ENCODE peak calls at places on chromosomes 5 and 9, in ten cellular contexts. Q is stomach, P is H1, B is esophagus muscularis mucosa, Y is sigmoid colon, I is transverse colon, W is SK-N-SH, U is HepG2, V is suprapubic skin, D is K562. N is an unnamed sample.

GRCh38 chr5:133938039-133938821 is 30.2 kb downstream of the C5orf15 start:
- DNase-seq in U (no peak), Y (no peak), B (no peak), W (no peak), D (peak), I (no peak), Q (peak), V (peak), P (no peak), N (no peak)

GRCh38 chr5:150206076-150206779 is 16.4 kb downstream of the SLC6A7 start:
- DNase-seq in V (no peak), W (no peak), P (no peak), U (no peak), Q (no peak), Y (no peak), I (no peak), D (no peak), B (no peak), N (no peak)

GRCh38 chr5:91495699-91496098 is 112.6 kb upstream of the ARRDC3 start:
- DNase-seq in D (no peak), U (no peak), W (no peak), Q (no peak), B (no peak), I (no peak), Y (no peak), V (no peak), P (no peak), N (no peak)

GRCh38 chr9:133735894-133736293 is 2.3 kb downstream of the SARDH start:
- DNase-seq in B (no peak), V (no peak), Q (peak), Y (no peak), D (no peak), U (no peak), W (no peak), P (no peak), I (no peak), N (no peak)

GRCh38 chr9:4620046-4620765 is 41.9 kb upstream of the PLPP6 start:
- DNase-seq in B (no peak), Q (no peak), W (no peak), U (no peak), D (no peak), I (no peak), P (no peak), V (no peak), Y (no peak), N (no peak)

GRCh38 chr9:131666029-131666428 is 73.8 kb downstream of the RAPGEF1 start:
- DNase-seq in Q (no peak), B (no peak), V (no peak), W (no peak), Y (no peak), I (no peak), D (no peak), P (no peak), U (no peak), N (no peak)

GRCh38 chr5:157533011-157533481 is 42.5 kb downstream of the ADAM19 start:
- DNase-seq in D (no peak), I (no peak), W (no peak), V (no peak), Y (no peak), P (no peak), U (peak), Q (no peak), B (no peak), N (no peak)

GRCh38 chr9:35653611-35654010 is 2.9 kb upstream of the SIT1 start:
- DNase-seq in V (no peak), D (no peak), W (no peak), U (no peak), Y (no peak), I (no peak), P (no peak), Q (no peak), B (no peak), N (no peak)

GRCh38 chr5:179044765-179045164 is 15.4 kb upstream of the ZNF354C start:
- DNase-seq in B (no peak), V (no peak), W (no peak), P (no peak), I (no peak), Y (no peak), D (no peak), Q (no peak), U (no peak), N (no peak)

GRCh38 chr5:71601222-71602026 is 14.3 kb downstream of the MCCC2 start:
- DNase-seq in W (peak), Y (no peak), Q (peak), D (peak), I (peak), P (no peak), U (peak), B (no peak), V (no peak), N (peak)

GRCh38 chr5:159210306-159210722 is 961 bp upstream of the RNF145 start:
- DNase-seq in U (peak), B (no peak), I (peak), V (no peak), Q (no peak), P (no peak), D (peak), Y (no peak), W (peak), N (no peak)

GRCh38 chr9:135242406-135242805 is 154.9 kb downstream of the OLFM1 start:
- DNase-seq in U (no peak), I (no peak), W (no peak), B (no peak), P (no peak), V (no peak), D (no peak), Q (no peak), Y (peak), N (no peak)

GRCh38 chr9:137490532-137491186 is 31.5 kb upstream of the NSMF start:
- DNase-seq in Q (no peak), Y (no peak), D (no peak), W (no peak), U (no peak), V (no peak), P (no peak), B (no peak), I (no peak), N (no peak)

GRCh38 chr5:17218353-17219005 is 1.0 kb downstream of the BASP1 start:
- DNase-seq in I (peak), W (peak), V (no peak), Q (no peak), U (no peak), B (no peak), Y (no peak), D (no peak), P (no peak), N (no peak)

GRCh38 chr5:13930721-13931246 is 13.7 kb downstream of the DNAH5 start:
- DNase-seq in Q (no peak), D (no peak), W (no peak), B (no peak), I (no peak), V (no peak), Y (no peak), U (no peak), P (no peak), N (no peak)

GRCh38 chr9:4689013-4689412 is 9.6 kb downstream of the CDC37L1 start:
- DNase-seq in B (no peak), Q (no peak), I (no peak), W (no peak), V (no peak), Y (no peak), D (no peak), U (no peak), P (no peak), N (no peak)

GRCh38 chr9:133067813-133068212 is 6.0 kb downstream of the CEL start:
- DNase-seq in B (no peak), U (no peak), V (no peak), D (no peak), Y (no peak), Q (no peak), I (no peak), W (no peak), P (no peak), N (no peak)

GRCh38 chr5:151509231-151509630 is 61.8 kb downstream of the SLC36A1 start:
- DNase-seq in Q (no peak), W (no peak), I (no peak), D (no peak), B (no peak), Y (no peak), U (no peak), V (no peak), P (no peak), N (no peak)

GRCh38 chr9:108043585-108043984 is 554.0 kb upstream of the KLF4 start:
- DNase-seq in I (no peak), Q (no peak), V (no peak), D (no peak), P (no peak), B (no peak), U (no peak), W (no peak), Y (no peak), N (no peak)

GRCh38 chr9:90855208-90856000 is 53.8 kb downstream of the SYK start:
- DNase-seq in D (no peak), W (no peak), U (no peak), B (no peak), V (no peak), Q (no peak), I (no peak), P (no peak), Y (no peak), N (no peak)

GRCh38 chr5:79255786-79256557 is 20.0 kb downstream of the JMY start:
- DNase-seq in U (peak), P (peak), B (no peak), D (no peak), Q (peak), V (no peak), W (peak), I (peak), Y (no peak), N (no peak)

GRCh38 chr9:27344776-27345175 is 47.8 kb upstream of the EQTN start:
- DNase-seq in U (no peak), W (no peak), D (no peak), P (no peak), B (no peak), Q (no peak), V (no peak), Y (no peak), I (no peak), N (no peak)

GRCh38 chr9:115099891-115100290 is 18.1 kb downstream of the TNC start:
- DNase-seq in D (no peak), W (no peak), Q (no peak), P (no peak), V (no peak), B (no peak), I (no peak), U (no peak), Y (no peak), N (no peak)

GRCh38 chr5:61817472-61818326 is 485.6 kb downstream of the ZSWIM6 start:
- DNase-seq in I (peak), Y (no peak), W (peak), U (peak), D (peak), Q (peak), B (peak), P (no peak), V (no peak), N (no peak)

GRCh38 chr9:79555474-79555873 is 16.3 kb upstream of the TLE4 start:
- DNase-seq in Y (no peak), Q (no peak), W (no peak), B (no peak), V (no peak), I (no peak), U (no peak), P (no peak), D (no peak), N (no peak)

GRCh38 chr5:128097781-128098180 is 14.2 kb downstream of the SLC12A2 start:
- DNase-seq in I (no peak), Y (no peak), D (no peak), Q (no peak), P (no peak), V (no peak), U (no peak), B (no peak), W (no peak), N (no peak)

GRCh38 chr9:104025109-104025508 is 69.0 kb upstream of the SMC2 start:
- DNase-seq in V (no peak), W (no peak), I (no peak), U (no peak), Q (no peak), D (no peak), B (no peak), Y (no peak), P (no peak), N (no peak)

GRCh38 chr9:84754461-84754860 is 84.9 kb downstream of the NTRK2 start:
- DNase-seq in P (no peak), B (no peak), I (no peak), V (no peak), Y (no peak), U (no peak), Q (no peak), W (no peak), D (no peak), N (no peak)

GRCh38 chr5:96079075-96079474 is 117.4 kb upstream of the ELL2 start:
- DNase-seq in P (no peak), Y (no peak), I (no peak), V (no peak), B (no peak), W (no peak), U (peak), D (no peak), Q (no peak), N (no peak)

GRCh38 chr9:93048706-93049448 is 9.6 kb upstream of the SUSD3 start:
- DNase-seq in Q (no peak), D (no peak), U (no peak), P (no peak), Y (no peak), B (no peak), W (no peak), V (no peak), I (no peak), N (no peak)

GRCh38 chr9:131034268-131034667 is 25.3 kb downstream of the LAMC3 start:
- DNase-seq in U (no peak), D (peak), Y (no peak), W (no peak), B (no peak), I (no peak), V (no peak), Q (no peak), P (no peak), N (no peak)

GRCh38 chr9:70093944-70094343 is 50.3 kb downstream of the MAMDC2 start:
- DNase-seq in B (no peak), V (no peak), D (no peak), Q (no peak), P (no peak), I (no peak), Y (no peak), W (no peak), U (no peak), N (no peak)

GRCh38 chr5:177370488-177371119 is 12.9 kb downstream of the RGS14 start:
- DNase-seq in D (peak), W (peak), U (peak), V (peak), B (no peak), Y (peak), I (peak), Q (peak), P (peak), N (peak)

GRCh38 chr5:177369913-177370487 is 12.3 kb downstream of the RGS14 start:
- DNase-seq in U (no peak), Y (peak), B (no peak), V (no peak), I (no peak), W (no peak), D (no peak), Q (no peak), P (no peak), N (no peak)

GRCh38 chr5:177371705-177372533 is 12.3 kb upstream of the SLC34A1 start:
- DNase-seq in W (no peak), D (no peak), Q (no peak), I (no peak), U (no peak), V (no peak), P (no peak), B (no peak), Y (no peak), N (peak)

GRCh38 chr5:177372534-177372896 is 11.7 kb upstream of the SLC34A1 start:
- DNase-seq in Y (no peak), W (no peak), I (no peak), Q (no peak), U (no peak), B (no peak), D (no peak), P (no peak), V (no peak), N (no peak)

GRCh38 chr5:177371120-177371537 is 13.1 kb upstream of the SLC34A1 start:
- DNase-seq in P (no peak), U (no peak), V (no peak), D (no peak), Y (no peak), I (no peak), Q (no peak), B (no peak), W (no peak), N (no peak)
- TF ChIP-seq CTCF in P (no peak), U (no peak), V (no peak), D (no peak), Y (no peak), I (no peak), Q (no peak), B (no peak), W (no peak), N (no peak)

DNA sequence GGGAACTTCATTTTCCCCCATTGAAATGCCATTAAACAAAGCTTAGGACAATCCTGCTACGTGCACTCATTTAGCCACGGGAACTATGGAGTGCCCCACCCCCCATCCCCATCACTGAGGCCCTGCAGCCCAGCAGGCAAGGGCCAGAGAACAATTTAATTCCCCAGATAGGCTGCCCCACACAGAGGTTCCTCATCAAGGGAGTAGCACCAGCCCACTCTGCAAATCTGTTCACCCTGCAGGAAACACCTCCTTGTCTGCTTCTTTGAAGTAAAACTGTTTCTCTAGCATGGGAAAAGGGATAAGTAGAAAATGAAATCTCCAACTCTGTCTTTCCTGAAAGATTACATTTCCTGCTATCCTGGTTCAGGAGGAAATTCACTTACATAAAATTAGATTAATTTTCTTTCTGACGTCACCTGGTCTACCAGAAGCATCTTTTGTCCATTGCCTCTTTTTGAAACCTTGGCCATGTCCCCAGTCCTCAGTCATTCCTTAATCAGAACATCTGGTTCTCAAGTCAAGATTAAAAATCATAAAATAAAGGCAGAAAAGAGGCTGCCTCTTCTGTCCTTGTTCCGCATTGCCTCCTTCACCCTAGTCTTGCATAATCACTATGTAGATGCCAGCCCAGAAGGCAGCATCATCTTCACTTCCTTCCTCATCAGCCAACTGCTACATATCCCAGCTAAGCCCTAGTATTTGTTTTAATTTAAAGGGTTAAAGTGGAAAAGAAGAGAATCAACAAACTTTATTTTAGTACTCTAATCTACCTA is 206.2 kb downstream of the ENC1 start:
- DNase-seq in P (no peak), Q (no peak), D (no peak), U (no peak), Y (no peak), V (no peak), I (no peak), B (no peak), W (peak), N (no peak)
- TF ChIP-seq EP300 in P (no peak), Q (no peak), D (no peak), U (no peak), Y (no peak), V (no peak), I (no peak), B (no peak), W (peak), N (no peak)

GRCh38 chr5:60248900-60249299 is 355.4 kb upstream of the PDE4D start:
- DNase-seq in P (no peak), W (no peak), U (no peak), D (no peak), I (no peak), B (no peak), Q (no peak), Y (no peak), V (no peak), N (peak)
- TF ChIP-seq POLR2AphosphoS5 in P (no peak), W (no peak), U (no peak), D (no peak), I (no peak), B (no peak), Q (no peak), Y (no peak), V (no peak), N (no peak)

GRCh38 chr5:154967419-154968024 is 26.6 kb downstream of the MRPL22 start:
- DNase-seq in D (no peak), W (peak), V (no peak), P (no peak), Q (no peak), I (no peak), U (no peak), B (no peak), Y (no peak), N (no peak)
- TF ChIP-seq CTCF in D (no peak), W (peak), V (no peak), P (no peak), Q (peak), I (peak), U (peak), B (peak), Y (no peak), N (peak)

GRCh38 chr5:152938630-152939029 is 533.6 kb upstream of the NMUR2 start:
- DNase-seq in Q (no peak), P (no peak), V (no peak), Y (no peak), I (no peak), U (no peak), W (no peak), D (no peak), B (no peak), N (no peak)

GRCh38 chr5:152942633-152943336 is 537.7 kb upstream of the NMUR2 start:
- DNase-seq in Q (no peak), Y (no peak), U (no peak), W (no peak), P (no peak), B (no peak), V (no peak), D (no peak), I (no peak), N (no peak)
- TF ChIP-seq EP300 in Q (no peak), Y (no peak), U (no peak), W (no peak), P (no peak), B (no peak), V (no peak), D (no peak), I (no peak), N (no peak)

N was measured in upper lobe of left lung.